ENCODE peak calls at places on chromosome X, in seven cellular contexts. G, H, L, P, V, C and B are unnamed samples. For H3K4me1, the result is how much of the 10 kb centered on the place peaks cover.

GRCh38 chrX:47235691-47236103 is 2.9 kb downstream of the USP11 start:
- DNase-seq in V (no peak), C (no peak), L (no peak), P (peak), G (no peak), H (no peak), B (no peak)

GRCh38 chrX:45508459-45508858 is 307.8 kb upstream of the DIPK2B start:
- DNase-seq in V (peak), G (no peak), C (no peak), P (peak), L (no peak), H (no peak), B (no peak)

GRCh38 chrX:44914532-44915198 is 41.7 kb downstream of the KDM6A start:
- DNase-seq in P (peak), V (no peak), C (no peak), L (no peak), G (no peak), H (no peak), B (no peak)

GRCh38 chrX:134624046-134624430 is 34.2 kb downstream of the PLAC1 start:
- DNase-seq in L (no peak), V (no peak), P (peak), C (no peak), G (no peak), H (no peak), B (no peak)

GRCh38 chrX:55127692-55128091 is 38.9 kb downstream of the PAGE2 start:
- DNase-seq in G (no peak), C (no peak), V (no peak), L (no peak), H (no peak), P (no peak), B (no peak)

GRCh38 chrX:154029439-154029838 is 9.7 kb upstream of the IRAK1 start:
- DNase-seq in V (no peak), H (no peak), C (peak), L (no peak), G (no peak), P (no peak), B (no peak)

GRCh38 chrX:40996886-40997530 is 88.2 kb upstream of the USP9X start:
- DNase-seq in V (peak), P (peak), L (no peak), H (no peak), C (no peak), G (no peak), B (peak)

GRCh38 chrX:53211391-53211978 is 13.5 kb downstream of the KDM5C start:
- DNase-seq in P (peak), V (peak), H (no peak), C (no peak), G (no peak), L (no peak), B (no peak)

GRCh38 chrX:6678313-6678712 is 143.4 kb upstream of the VCX3A start:
- DNase-seq in C (no peak), L (no peak), V (no peak), P (no peak), G (no peak), H (no peak), B (no peak)

GRCh38 chrX:124863303-124863702 is 456.4 kb upstream of the TEX13C start:
- DNase-seq in L (no peak), V (no peak), C (no peak), H (no peak), P (no peak), G (no peak), B (no peak)

GRCh38 chrX:150502979-150503897 is 65.2 kb upstream of the MTM1 start:
- DNase-seq in V (no peak), G (no peak), L (no peak), H (no peak), C (no peak), P (no peak), B (no peak)

GRCh38 chrX:64202808-64203320 is 2.6 kb downstream of the AMER1 start:
- DNase-seq in V (no peak), P (peak), H (no peak), G (no peak), C (no peak), L (no peak), B (no peak)

GRCh38 chrX:71911023-71911730 is 532 bp downstream of the NHSL2 start:
- DNase-seq in V (no peak), P (no peak), C (no peak), H (peak), G (no peak), L (peak), B (no peak)

GRCh38 chrX:68832101-68832416 is 3.2 kb downstream of the EFNB1 start:
- DNase-seq in C (peak), H (peak), L (peak), V (peak), G (peak), P (peak), B (peak)

GRCh38 chrX:94058728-94059382 is 384.8 kb downstream of the FAM133A start:
- DNase-seq in H (no peak), C (no peak), L (no peak), P (no peak), G (no peak), V (peak), B (no peak)

GRCh38 chrX:67781132-67781531 is 237.3 kb downstream of the AR start:
- DNase-seq in V (no peak), H (no peak), C (no peak), L (no peak), P (no peak), G (no peak), B (peak)

GRCh38 chrX:151703487-151703886 is 8.2 kb downstream of the PRRG3 start:
- DNase-seq in G (no peak), C (no peak), H (peak), V (no peak), L (peak), P (no peak), B (no peak)

GRCh38 chrX:1322393-1322792 is 14.2 kb upstream of the IL3RA start:
- DNase-seq in H (no peak), L (no peak), V (peak), P (no peak), G (no peak), C (no peak), B (no peak)

GRCh38 chrX:2536974-2537373 is 36.2 kb upstream of the DHRSX start:
- DNase-seq in C (no peak), L (no peak), G (no peak), P (no peak), H (peak), V (no peak), B (no peak)

GRCh38 chrX:2538016-2538415 is 37.2 kb upstream of the DHRSX start:
- DNase-seq in V (no peak), G (no peak), P (no peak), C (no peak), L (no peak), H (no peak), B (no peak)

DNA sequence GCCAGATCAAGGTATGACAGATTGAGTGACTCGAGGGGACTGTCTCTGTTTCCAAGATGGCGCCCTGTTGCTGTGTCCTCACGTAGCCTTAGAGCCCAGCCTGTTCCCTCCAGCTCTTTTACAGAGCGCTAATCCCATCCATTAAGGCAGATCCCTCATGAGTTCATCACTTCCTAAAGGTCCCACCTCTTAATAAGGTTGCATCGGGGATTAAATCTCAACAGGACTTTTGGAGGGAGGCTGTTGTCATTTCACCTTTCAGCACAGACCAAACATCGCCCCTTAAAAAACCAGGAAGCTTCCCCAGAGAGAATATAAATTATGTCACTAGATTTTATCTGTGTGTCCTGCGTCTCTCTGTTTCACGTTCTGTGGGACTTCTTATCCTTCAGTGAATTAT is 32.6 kb upstream of the DHRSX start:
- DNase-seq in C (no peak), G (no peak), P (no peak), H (no peak), L (no peak), V (no peak), B (no peak)
- H3K4me1 ChIP-seq in C (under half), G (under half), P (under half), H (under half), L (under half), V (under half), B (under half)

DNA sequence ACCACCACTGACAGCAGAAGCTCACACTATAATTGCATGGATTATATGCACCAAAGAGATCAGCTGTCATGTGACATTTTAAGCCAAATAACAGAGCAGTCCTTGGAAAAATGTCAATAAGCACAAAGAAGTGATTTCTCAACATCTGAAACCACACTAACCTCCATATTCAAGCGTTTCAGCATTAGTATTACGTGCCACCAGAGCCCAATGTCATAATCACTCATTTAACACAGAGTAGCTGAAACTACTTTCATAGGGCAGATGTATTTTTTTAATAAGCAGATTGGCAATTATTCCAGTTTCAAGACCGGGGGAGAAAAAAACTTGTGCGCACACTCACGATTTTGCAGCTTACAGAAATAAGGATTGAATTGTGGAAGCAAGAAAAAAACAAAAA is 76.6 kb downstream of the SH3KBP1 start:
- DNase-seq in V (no peak), P (peak), G (no peak), C (no peak), L (no peak), H (no peak), B (no peak)
- H3K4me1 ChIP-seq in V (under half), P (under half), G (under half), C (under half), L (under half), H (under half), B (under half)

DNA sequence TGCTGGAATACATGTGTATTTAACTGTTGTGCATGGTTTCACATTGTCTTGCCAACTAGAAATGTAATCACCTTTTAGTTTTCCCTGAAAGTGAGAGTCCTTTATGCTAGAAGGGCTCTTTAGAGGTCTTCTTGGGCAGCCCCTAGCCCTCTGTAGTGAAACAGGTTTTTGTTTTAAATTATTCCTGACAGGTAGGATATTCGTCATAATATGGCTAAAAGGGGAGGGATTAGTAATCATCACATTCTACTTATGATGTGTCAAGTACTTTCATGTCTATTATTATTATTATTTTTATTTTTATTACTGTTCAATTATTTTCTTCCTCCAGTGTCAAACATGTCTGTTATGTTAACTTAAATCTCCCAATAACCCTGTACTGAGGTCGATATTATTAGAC is 35.5 kb downstream of the MSN start:
- DNase-seq in C (no peak), G (no peak), P (no peak), L (no peak), H (no peak), V (no peak), B (no peak)
- H3K4me1 ChIP-seq in C (under half), G (half or more), P (under half), L (half or more), H (half or more), V (under half), B (half or more)

GRCh38 chrX:9983463-9983862 is 16.3 kb downstream of the CLDN34 start:
- DNase-seq in G (no peak), C (no peak), L (no peak), P (no peak), H (no peak), V (no peak), B (no peak)
- H3K4me1 ChIP-seq in G (under half), C (under half), L (under half), P (under half), H (under half), V (under half), B (under half)